ENCODE peak calls at places on chromosomes 5 and 9, in four cellular contexts. I, Z, L and X are unnamed samples.

GRCh38 chr5:24789631-24790354 is 145.0 kb upstream of the CDH10 start:
- DNase-seq in Z (peak), I (no peak), L (no peak), X (no peak)

GRCh38 chr9:117073071-117073470 is 341.8 kb downstream of the ASTN2 start:
- DNase-seq in Z (no peak), L (no peak), I (no peak), X (no peak)

GRCh38 chr9:132498811-132499210 is 83.6 kb upstream of the BARHL1 start:
- DNase-seq in L (no peak), I (no peak), Z (peak), X (no peak)

GRCh38 chr9:72473474-72474241 is 47.8 kb upstream of the TMC1 start:
- DNase-seq in I (no peak), Z (peak), L (no peak), X (no peak)

GRCh38 chr9:20559236-20559896 is 62.9 kb downstream of the MLLT3 start:
- DNase-seq in L (no peak), Z (no peak), I (no peak), X (no peak)

GRCh38 chr5:171242521-171242920 is 66.5 kb upstream of the TLX3 start:
- DNase-seq in Z (no peak), L (no peak), I (no peak), X (no peak)

GRCh38 chr5:126139773-126140172 is 283.4 kb upstream of the GRAMD2B start:
- DNase-seq in L (no peak), Z (peak), I (no peak), X (no peak)

GRCh38 chr9:3525088-3525835 is 539 bp downstream of the RFX3 start:
- DNase-seq in L (no peak), Z (no peak), I (no peak), X (no peak)

GRCh38 chr9:82035332-82035731 is 46.8 kb downstream of the SPATA31D1 start:
- DNase-seq in L (no peak), I (no peak), Z (no peak), X (no peak)

GRCh38 chr9:123378956-123379660 is 23.1 kb downstream of the CRB2 start:
- DNase-seq in Z (no peak), L (no peak), I (no peak), X (no peak)

GRCh38 chr9:37574241-37574721 is 1.9 kb downstream of the FBXO10 start:
- DNase-seq in I (no peak), L (no peak), Z (peak), X (no peak)

GRCh38 chr5:177994063-177994462 is 2.0 kb downstream of the PROP1 start:
- DNase-seq in L (no peak), I (no peak), Z (no peak), X (no peak)

GRCh38 chr9:133127340-133127981 is 6.4 kb upstream of the RALGDS start:
- DNase-seq in I (no peak), L (no peak), Z (no peak), X (no peak)

GRCh38 chr9:36488322-36488838 is 84.3 kb upstream of the MELK start:
- DNase-seq in L (no peak), I (peak), Z (no peak), X (peak)

GRCh38 chr5:142307491-142307890 is 17.3 kb downstream of the SPRY4 start:
- DNase-seq in L (no peak), I (no peak), Z (no peak), X (no peak)

GRCh38 chr5:98769006-98769255 is 4.5 kb upstream of the RGMB start:
- DNase-seq in Z (no peak), I (no peak), L (no peak), X (no peak)

GRCh38 chr5:86968311-86968753 is 299.4 kb upstream of the RASA1 start:
- DNase-seq in Z (peak), I (no peak), L (peak), X (no peak)

GRCh38 chr5:134649163-134649916 is 755 bp downstream of the SEC24A start:
- DNase-seq in Z (peak), L (no peak), I (no peak), X (no peak)

GRCh38 chr5:90562331-90562730 is 3.7 kb downstream of the ADGRV1 start:
- DNase-seq in I (no peak), L (no peak), Z (no peak), X (no peak)